ENCODE peak calls at places on chromosome 6, in eight cellular contexts. B is activated T-helper 2 cell treated with anti-CD3 and anti-CD28 coated beads, Interferon-gamma antibody, Interleukin-2, Interleukin-4, amounts not matched to agents 10 μg/mL and 5 μg/mL and 100 μg/mL, durations not matched to agents 14 hours and 24 hours and 36 hours; Y is NCI-H1092; X is cardiac fibroblast; F is activated B cell treated with CpG ODN at 0.5 μM for 24 hours; Z is lower lobe of right lung; H is astrocyte of the spinal cord; D is GM13976. W is an unnamed sample.

GRCh38 chr6:139650941-139651340 is 276.5 kb upstream of the CITED2 start:
- DNase-seq in H (no peak), F (no peak), B (no peak), Y (no peak), X (no peak), Z (no peak), D (no peak), W (no peak)

GRCh38 chr6:117840541-117840983 is 66.5 kb upstream of the SLC35F1 start:
- DNase-seq in D (peak), F (no peak), Z (no peak), B (no peak), H (peak), X (peak), Y (peak), W (no peak)

GRCh38 chr6:169420912-169421543 is 167.4 kb upstream of the THBS2 start:
- DNase-seq in B (no peak), Z (no peak), Y (no peak), X (peak), H (peak), D (no peak), F (no peak), W (no peak)

GRCh38 chr6:135311446-135312200 is 130.5 kb downstream of the MYB start:
- DNase-seq in D (no peak), Z (no peak), X (no peak), B (no peak), H (no peak), F (no peak), Y (peak), W (no peak)

GRCh38 chr6:75499640-75500039 is 6.0 kb upstream of the FILIP1 start:
- DNase-seq in D (no peak), B (no peak), Y (no peak), X (peak), H (no peak), Z (no peak), F (no peak), W (no peak)

GRCh38 chr6:52063584-52064400 is 23.6 kb downstream of the PKHD1 start:
- DNase-seq in Z (no peak), F (peak), Y (no peak), D (peak), X (peak), B (peak), H (peak), W (no peak)

GRCh38 chr6:101703311-101703710 is 309.8 kb downstream of the GRIK2 start:
- DNase-seq in B (no peak), Y (no peak), X (no peak), Z (no peak), F (no peak), D (no peak), H (no peak), W (no peak)

GRCh38 chr6:52718535-52718934 is 44.7 kb downstream of the GSTA2 start:
- DNase-seq in F (no peak), Y (no peak), X (peak), B (no peak), D (no peak), Z (no peak), H (no peak), W (no peak)

GRCh38 chr6:72733045-72733444 is 111.2 kb downstream of the KCNQ5 start:
- DNase-seq in X (no peak), Y (no peak), Z (no peak), H (no peak), D (no peak), B (no peak), F (no peak), W (no peak)

GRCh38 chr6:143689852-143690251 is 12.1 kb downstream of the PHACTR2 start:
- DNase-seq in D (no peak), Y (no peak), H (peak), F (no peak), X (no peak), B (no peak), Z (no peak), W (no peak)

GRCh38 chr6:3738381-3739131 is 13.0 kb downstream of the PXDC1 start:
- DNase-seq in H (no peak), D (no peak), B (no peak), Y (no peak), Z (no peak), F (no peak), X (no peak), W (no peak)

GRCh38 chr6:136783495-136784270 is 8.6 kb downstream of the MAP3K5 start:
- DNase-seq in X (no peak), F (peak), Y (no peak), Z (peak), H (no peak), D (peak), B (no peak), W (peak)

GRCh38 chr6:24522821-24523175 is 28.0 kb downstream of the ALDH5A1 start:
- DNase-seq in Z (no peak), H (no peak), Y (no peak), X (no peak), F (no peak), B (no peak), D (no peak), W (no peak)

GRCh38 chr6:1417718-1418117 is 28.3 kb downstream of the FOXF2 start:
- DNase-seq in H (no peak), Z (no peak), D (no peak), X (no peak), F (no peak), Y (no peak), B (no peak), W (no peak)

GRCh38 chr6:152368761-152369624 is 268.2 kb downstream of the SYNE1 start:
- DNase-seq in F (no peak), B (no peak), H (no peak), X (peak), D (no peak), Z (no peak), Y (no peak), W (no peak)

GRCh38 chr6:52361347-52361944 is 505 bp upstream of the PAQR8 start:
- DNase-seq in D (peak), F (peak), B (no peak), Z (peak), X (peak), Y (no peak), H (peak), W (no peak)

GRCh38 chr6:137893726-137894125 is 26.7 kb downstream of the TNFAIP3 start:
- DNase-seq in X (peak), D (no peak), Y (no peak), B (no peak), H (no peak), Z (no peak), F (no peak), W (no peak)

GRCh38 chr6:135506270-135506997 is 8.9 kb upstream of the AHI1 start:
- DNase-seq in D (peak), H (peak), B (no peak), Y (peak), F (no peak), X (peak), Z (no peak), W (no peak)

GRCh38 chr6:156618600-156619205 is 158.5 kb upstream of the ARID1B start:
- DNase-seq in D (no peak), H (no peak), Z (no peak), Y (peak), B (no peak), X (no peak), F (no peak), W (peak)

GRCh38 chr6:45791181-45791580 is 224.5 kb downstream of the CLIC5 start:
- DNase-seq in Y (no peak), B (no peak), F (no peak), Z (no peak), H (peak), X (peak), D (no peak), W (no peak)

GRCh38 chr6:43767553-43768505 is 2.2 kb upstream of the VEGFA start:
- DNase-seq in Y (no peak), B (no peak), X (no peak), D (no peak), F (no peak), H (no peak), Z (peak), W (no peak)